ENCODE peak calls at places on chromosomes 1 and 21, in five cellular contexts. S is hepatocyte, E is SK-N-SH, R is PC-3, T is neural progenitor cell. X is an unnamed sample. For H3K9me3, the result is how much of the 10 kb centered on the place peaks cover.

GRCh38 chr1:217660353-217661062 is 29.4 kb downstream of the SPATA17 start:
- DNase-seq in S (peak), T (peak), E (peak), R (peak), X (peak)

GRCh38 chr1:93578911-93579825 is 102.5 kb downstream of the BCAR3 start:
- DNase-seq in E (peak), T (no peak), S (no peak), R (no peak), X (no peak)

GRCh38 chr1:66540434-66541032 is 6.6 kb downstream of the SGIP1 start:
- DNase-seq in E (no peak), T (no peak), R (no peak), S (no peak), X (no peak)

GRCh38 chr1:21665711-21666571 is 3.2 kb downstream of the RAP1GAP start:
- DNase-seq in S (no peak), E (no peak), R (peak), T (no peak), X (no peak)

GRCh38 chr1:192983349-192983980 is 75.7 kb downstream of the UCHL5 start:
- DNase-seq in R (peak), E (no peak), S (no peak), T (no peak), X (no peak)

GRCh38 chr1:47023268-47024137 is at the start of gene CYP4X1:
- DNase-seq in T (peak), R (no peak), S (peak), E (peak), X (no peak)

GRCh38 chr21:33078907-33079582 is 9.1 kb downstream of the OLIG1 start:
- DNase-seq in E (no peak), R (peak), T (no peak), S (peak), X (peak)

GRCh38 chr1:9196129-9197040 is 38.2 kb upstream of the H6PD start:
- DNase-seq in E (peak), T (peak), S (peak), R (peak), X (peak)

GRCh38 chr1:12610305-12610935 is 7.6 kb downstream of the DHRS3 start:
- DNase-seq in R (peak), E (no peak), T (no peak), S (no peak), X (no peak)

GRCh38 chr21:39033878-39034589 is 149.2 kb downstream of the PSMG1 start:
- DNase-seq in E (no peak), T (no peak), R (no peak), S (peak), X (no peak)

GRCh38 chr1:68751723-68752122 is 254.8 kb upstream of the DEPDC1 start:
- DNase-seq in S (no peak), R (no peak), T (no peak), E (no peak), X (no peak)
- TF ChIP-seq CTCF in S (no peak), R (no peak), T (peak), E (no peak), X (no peak)

GRCh38 chr1:5565726-5566125 is 426.5 kb downstream of the NPHP4 start:
- DNase-seq in T (no peak), R (no peak), S (no peak), E (no peak), X (no peak)

GRCh38 chr1:5562769-5563168 is 429.5 kb downstream of the NPHP4 start:
- DNase-seq in E (no peak), S (no peak), R (no peak), T (no peak), X (no peak)

GRCh38 chr1:5565281-5565680 is 426.9 kb downstream of the NPHP4 start:
- DNase-seq in E (no peak), T (no peak), R (no peak), S (no peak), X (no peak)

GRCh38 chr1:5563861-5564577 is 428.2 kb downstream of the NPHP4 start:
- DNase-seq in S (no peak), R (no peak), T (no peak), E (no peak), X (no peak)

GRCh38 chr1:5564578-5565257 is 427.5 kb downstream of the NPHP4 start:
- DNase-seq in S (no peak), E (no peak), R (no peak), T (no peak), X (no peak)
- H3K9me3 ChIP-seq in S (under half), E (under half), R (under half), T (under half), X (under half)

GRCh38 chr1:24384251-24385090 is 29.1 kb downstream of the STPG1 start:
- DNase-seq in R (peak), E (no peak), S (no peak), T (no peak), X (peak)
- TF ChIP-seq EZH2phosphoT487 in R (no peak), E (no peak), S (no peak), T (no peak), X (no peak)

GRCh38 chr21:41873005-41873404 is 6.1 kb downstream of the PRDM15 start:
- DNase-seq in R (no peak), E (no peak), S (no peak), T (no peak), X (no peak)
- TF ChIP-seq CTCF in R (no peak), E (no peak), S (no peak), T (peak), X (no peak)

DNA sequence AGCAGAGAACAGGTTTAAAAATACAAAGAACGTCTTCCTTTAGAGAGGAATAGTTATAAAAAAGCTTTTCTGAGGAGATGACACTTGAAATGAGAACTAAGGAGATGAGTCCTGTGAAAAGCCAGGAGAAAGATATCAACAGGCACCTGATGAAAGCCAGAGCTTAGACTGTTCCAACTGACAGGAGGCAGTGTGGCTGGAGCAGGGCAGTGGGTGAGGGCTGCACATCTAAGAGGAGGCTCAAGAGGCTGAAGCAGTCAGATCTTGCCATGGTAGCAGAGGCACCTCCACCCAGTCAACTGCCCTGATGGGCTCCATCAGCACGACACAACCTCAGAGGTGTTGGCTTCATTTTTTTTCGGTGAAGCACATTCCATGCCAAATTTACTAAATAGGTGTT is 445.3 kb downstream of the ADGRL2 start:
- DNase-seq in E (no peak), T (no peak), S (no peak), R (no peak), X (no peak)
- H3K9me3 ChIP-seq in E (under half), T (under half), S (under half), R (under half), X (under half)

GRCh38 chr21:45836694-45837670 is 144.6 kb upstream of the COL6A1 start:
- DNase-seq in T (peak), E (no peak), S (no peak), R (peak), X (no peak)

GRCh38 chr21:45841033-45841432 is 140.5 kb upstream of the COL6A1 start:
- DNase-seq in E (no peak), R (no peak), T (no peak), S (no peak), X (no peak)

GRCh38 chr21:45838636-45839035 is 142.9 kb upstream of the COL6A1 start:
- DNase-seq in E (no peak), T (no peak), S (no peak), R (no peak), X (no peak)

GRCh38 chr21:45837936-45838335 is 143.6 kb upstream of the COL6A1 start:
- DNase-seq in E (no peak), T (no peak), R (no peak), S (no peak), X (no peak)

GRCh38 chr21:45839274-45839673 is 142.3 kb upstream of the COL6A1 start:
- DNase-seq in S (no peak), T (no peak), R (peak), E (no peak), X (no peak)
- TF ChIP-seq EZH2phosphoT487 in S (no peak), T (no peak), R (no peak), E (no peak), X (no peak)

GRCh38 chr1:97621955-97622354 is 298.9 kb downstream of the DPYD start:
- DNase-seq in T (no peak), R (peak), S (no peak), E (no peak), X (no peak)

GRCh38 chr1:97623220-97623619 is 297.6 kb downstream of the DPYD start:
- DNase-seq in S (no peak), T (no peak), R (no peak), E (no peak), X (no peak)
- TF ChIP-seq CTCF in S (no peak), T (no peak), R (no peak), E (no peak), X (no peak)

GRCh38 chr1:184471686-184472085 is 84.9 kb downstream of the C1orf21 start:
- DNase-seq in E (no peak), R (no peak), S (no peak), T (no peak), X (no peak)
- H3K9me3 ChIP-seq in E (under half), R (under half), S (under half), T (under half), X (under half)

X was measured in MM.1S.